ENCODE peak calls at places on chromosome 20, in seven cellular contexts. I, Q, U, E, Y, P and H are unnamed samples.

GRCh38 chr20:58192567-58192966 is 35.9 kb downstream of the ANKRD60 start:
- DNase-seq in I (no peak), Q (no peak), U (no peak), E (peak), Y (no peak), P (no peak), H (no peak)

GRCh38 chr20:47951521-47951951 is 166.3 kb upstream of the SULF2 start:
- DNase-seq in I (no peak), Q (peak), U (no peak), E (no peak), Y (no peak), P (no peak), H (no peak)

GRCh38 chr20:22333885-22334545 is 250.4 kb downstream of the FOXA2 start:
- DNase-seq in I (peak), Q (peak), U (no peak), E (peak), Y (no peak), P (peak), H (peak)

GRCh38 chr20:41064377-41064776 is 35.8 kb downstream of the TOP1 start:
- DNase-seq in I (no peak), Q (no peak), U (no peak), E (no peak), Y (no peak), P (no peak), H (no peak)

GRCh38 chr20:58891076-58891685 is 38.7 kb downstream of the GNAS start:
- DNase-seq in I (peak), Q (peak), U (no peak), E (peak), Y (peak), P (peak), H (peak)

GRCh38 chr20:57690525-57690924 is 19.3 kb downstream of the PMEPA1 start:
- DNase-seq in I (no peak), Q (no peak), U (no peak), E (no peak), Y (no peak), P (no peak), H (no peak)

GRCh38 chr20:63351811-63352591 is 9.1 kb downstream of the CHRNA4 start:
- DNase-seq in I (no peak), Q (no peak), U (no peak), E (no peak), Y (peak), P (no peak), H (no peak)

GRCh38 chr20:50321797-50322480 is 131.3 kb downstream of the CEBPB start:
- DNase-seq in I (no peak), Q (peak), U (no peak), E (no peak), Y (no peak), P (no peak), H (no peak)

GRCh38 chr20:5621305-5621704 is 128.9 kb upstream of the SHLD1 start:
- DNase-seq in I (peak), Q (peak), U (no peak), E (no peak), Y (peak), P (no peak), H (no peak)

GRCh38 chr20:51738877-51739447 is 29.2 kb downstream of the ATP9A start:
- DNase-seq in I (peak), Q (peak), U (no peak), E (no peak), Y (no peak), P (no peak), H (no peak)

GRCh38 chr20:45765980-45766379 is 25.7 kb downstream of the WFDC3 start:
- DNase-seq in I (no peak), Q (no peak), U (no peak), E (no peak), Y (no peak), P (no peak), H (no peak)

GRCh38 chr20:60011512-60012507 is 53.6 kb downstream of the CDH26 start:
- DNase-seq in I (no peak), Q (no peak), U (no peak), E (no peak), Y (no peak), P (no peak), H (no peak)

GRCh38 chr20:18695175-18695574 is 107.3 kb downstream of the DTD1 start:
- DNase-seq in I (no peak), Q (no peak), U (no peak), E (no peak), Y (no peak), P (no peak), H (no peak)

GRCh38 chr20:63162206-63162770 is 53.6 kb downstream of the YTHDF1 start:
- DNase-seq in I (no peak), Q (no peak), U (no peak), E (no peak), Y (no peak), P (no peak), H (no peak)

GRCh38 chr20:35291654-35292503 is at the start of gene FAM83C:
- DNase-seq in I (no peak), Q (no peak), U (no peak), E (no peak), Y (no peak), P (no peak), H (no peak)

GRCh38 chr20:34751453-34751852 is 47.3 kb downstream of the TP53INP2 start:
- DNase-seq in I (no peak), Q (no peak), U (no peak), E (no peak), Y (no peak), P (no peak), H (no peak)

GRCh38 chr20:38805502-38805957 is at the start of gene PPP1R16B:
- DNase-seq in I (peak), Q (no peak), U (no peak), E (peak), Y (peak), P (peak), H (peak)

GRCh38 chr20:33249456-33249855 is 13.7 kb downstream of the BPIFA1 start:
- DNase-seq in I (no peak), Q (no peak), U (no peak), E (no peak), Y (no peak), P (no peak), H (no peak)

GRCh38 chr20:32823078-32823477 is 3.3 kb downstream of the MAPRE1 start:
- DNase-seq in I (no peak), Q (peak), U (no peak), E (no peak), Y (no peak), P (no peak), H (no peak)